ENCODE peak calls at places on chromosomes 1 and 21, in seven cellular contexts. A is CMK; R is stimulated activated CD8-positive, alpha-beta memory T cell treated with anti-CD3 and anti-CD28 coated beads, Interleukin-15, amount 100 ng/mL, for 1 hour; H is activated CD4-positive, alpha-beta memory T cell treated with anti-CD3 and anti-CD28 coated beads, Interleukin-2, amount 10 ng/mL, durations not matched to agents 7 days and 5 days; M is A172; T is stimulated activated CD4-positive, alpha-beta T cell treated with anti-CD3 and anti-CD28 coated beads, Interleukin-1b, Interleukin-23, amount 100 ng/mL, for 4 hours; X is T-helper 1 cell. B is an unnamed sample.

GRCh38 chr1:217076902-217077301 is 353.7 kb upstream of the ESRRG start:
- DNase-seq in H (no peak), R (no peak), T (no peak), X (no peak), A (no peak), M (peak), B (no peak)

GRCh38 chr1:232579958-232580705 is 49.8 kb downstream of the SIPA1L2 start:
- DNase-seq in M (peak), A (no peak), H (no peak), T (no peak), X (no peak), R (no peak), B (no peak)

GRCh38 chr1:185444651-185445050 is 127.6 kb upstream of the IVNS1ABP start:
- DNase-seq in R (no peak), H (no peak), M (no peak), X (no peak), A (no peak), T (no peak), B (no peak)

GRCh38 chr21:25561668-25562641 is 45.3 kb downstream of the MRPL39 start:
- DNase-seq in X (peak), T (peak), R (peak), M (peak), H (peak), A (no peak), B (peak)

GRCh38 chr1:117501275-117501674 is 104.6 kb upstream of the TENT5C start:
- DNase-seq in A (no peak), R (no peak), T (no peak), H (no peak), X (no peak), M (peak), B (no peak)

GRCh38 chr1:99363531-99363930 is 99.2 kb downstream of the PLPPR4 start:
- DNase-seq in T (no peak), H (no peak), X (no peak), R (no peak), M (no peak), A (no peak), B (no peak)

GRCh38 chr21:46066843-46067331 is 31.0 kb upstream of the COL6A2 start:
- DNase-seq in R (no peak), M (no peak), X (no peak), T (no peak), A (no peak), H (peak), B (no peak)

GRCh38 chr1:115233598-115233997 is 104.5 kb downstream of the NGF start:
- DNase-seq in X (no peak), T (no peak), H (no peak), R (no peak), A (no peak), M (no peak), B (no peak)

GRCh38 chr1:150321826-150322166 is 463 bp downstream of the PRPF3 start:
- DNase-seq in T (no peak), X (no peak), A (no peak), R (no peak), H (no peak), M (no peak), B (no peak)

GRCh38 chr1:154198756-154199562 is 7.1 kb upstream of the TPM3 start:
- DNase-seq in H (peak), R (peak), M (peak), T (peak), A (no peak), X (peak), B (no peak)

GRCh38 chr21:45225041-45225740 is 62.5 kb downstream of the POFUT2 start:
- DNase-seq in H (no peak), T (no peak), X (no peak), M (no peak), A (no peak), R (no peak), B (no peak)

GRCh38 chr1:101163406-101163770 is 73.4 kb upstream of the S1PR1 start:
- DNase-seq in T (no peak), X (no peak), M (no peak), R (no peak), H (no peak), A (no peak), B (no peak)

GRCh38 chr1:41835488-41835887 is 83.2 kb downstream of the HIVEP3 start:
- DNase-seq in A (no peak), X (no peak), H (no peak), M (no peak), T (no peak), R (no peak), B (no peak)

GRCh38 chr1:171438441-171438840 is 46.9 kb upstream of the PRRC2C start:
- DNase-seq in R (no peak), A (no peak), M (peak), X (no peak), H (no peak), T (no peak), B (peak)

GRCh38 chr21:35197191-35197590 is 148.1 kb upstream of the RUNX1 start:
- DNase-seq in R (no peak), M (peak), T (no peak), A (no peak), X (no peak), H (no peak), B (no peak)

GRCh38 chr1:5752715-5753330 is 239.4 kb downstream of the NPHP4 start:
- DNase-seq in M (no peak), H (no peak), T (no peak), A (no peak), X (no peak), R (no peak), B (no peak)

GRCh38 chr1:181630398-181630797 is 147.1 kb downstream of the CACNA1E start:
- DNase-seq in M (no peak), A (no peak), R (no peak), T (no peak), H (no peak), X (no peak), B (no peak)

GRCh38 chr21:43703068-43703880 is 15.7 kb upstream of the PDXK start:
- DNase-seq in H (peak), R (no peak), T (no peak), A (no peak), X (no peak), M (no peak), B (peak)

GRCh38 chr21:15422761-15423160 is 307.0 kb upstream of the USP25 start:
- DNase-seq in R (no peak), H (no peak), A (no peak), X (no peak), M (peak), T (no peak), B (no peak)